ENCODE peak calls at places on chromosomes 11 and 22, in four cellular contexts. K, Y, S and L are unnamed samples.

GRCh38 chr11:65432686-65433582 is 10.3 kb downstream of the NEAT1 start:
- DNase-seq in K (no peak), Y (no peak), S (peak), L (peak)

GRCh38 chr22:46734830-46735453 is 3.1 kb downstream of the CERK start:
- DNase-seq in K (no peak), Y (no peak), S (no peak), L (peak)

GRCh38 chr22:20531404-20532181 is 24.2 kb downstream of the MED15 start:
- DNase-seq in K (no peak), Y (no peak), S (peak), L (no peak)

GRCh38 chr11:112526699-112527410 is 266.2 kb upstream of the PLET1 start:
- DNase-seq in K (no peak), Y (no peak), S (no peak), L (no peak)

GRCh38 chr11:105598371-105598770 is 11.5 kb upstream of the GRIA4 start:
- DNase-seq in K (no peak), Y (no peak), S (no peak), L (no peak)

GRCh38 chr22:33526434-33527107 is 393.7 kb downstream of the LARGE1 start:
- DNase-seq in K (no peak), Y (no peak), S (no peak), L (no peak)

GRCh38 chr11:12060385-12060980 is 49.9 kb upstream of the MICAL2 start:
- DNase-seq in K (no peak), Y (no peak), S (no peak), L (no peak)

GRCh38 chr22:37228106-37229011 is 15.7 kb downstream of the RAC2 start:
- DNase-seq in K (no peak), Y (no peak), S (peak), L (no peak)

GRCh38 chr11:109707411-109707810 is 285.4 kb downstream of the C11orf87 start:
- DNase-seq in K (no peak), Y (no peak), S (no peak), L (no peak)

GRCh38 chr11:29482510-29482909 is 534.3 kb downstream of the KCNA4 start:
- DNase-seq in K (no peak), Y (no peak), S (no peak), L (no peak)

GRCh38 chr11:1230456-1231395 is 7.9 kb downstream of the MUC5B start:
- DNase-seq in K (no peak), Y (no peak), S (no peak), L (no peak)

GRCh38 chr22:31821572-31821971 is 67.8 kb downstream of the DEPDC5 start:
- DNase-seq in K (no peak), Y (no peak), S (no peak), L (no peak)

GRCh38 chr11:16217631-16218030 is 138.7 kb downstream of the SOX6 start:
- DNase-seq in K (no peak), Y (no peak), S (peak), L (no peak)

GRCh38 chr22:20380486-20380885 is 13.5 kb upstream of the ZNF74 start:
- DNase-seq in K (no peak), Y (no peak), S (no peak), L (no peak)

GRCh38 chr11:122207505-122207904 is 91.5 kb upstream of the BLID start:
- DNase-seq in K (no peak), Y (no peak), S (peak), L (no peak)

GRCh38 chr11:19244084-19244483 is 3.3 kb upstream of the E2F8 start:
- DNase-seq in K (no peak), Y (no peak), S (no peak), L (no peak)

GRCh38 chr11:96134622-96135021 is 208.4 kb downstream of the MAML2 start:
- DNase-seq in K (no peak), Y (no peak), S (peak), L (no peak)

GRCh38 chr11:60912851-60913550 is 957 bp upstream of the TMEM109 start:
- DNase-seq in K (no peak), Y (no peak), S (no peak), L (no peak)

GRCh38 chr11:119521551-119521950 is 98.6 kb upstream of the THY1 start:
- DNase-seq in K (no peak), Y (no peak), S (no peak), L (no peak)

GRCh38 chr11:70604630-70605520 is 206.5 kb downstream of the CTTN start:
- DNase-seq in K (no peak), Y (no peak), S (no peak), L (no peak)

GRCh38 chr11:61578819-61579218 is 2.1 kb downstream of the SYT7 start:
- DNase-seq in K (no peak), Y (no peak), S (no peak), L (no peak)

GRCh38 chr11:2314525-2315394 is 12.9 kb downstream of the TSPAN32 start:
- DNase-seq in K (no peak), Y (no peak), S (peak), L (no peak)

GRCh38 chr11:117369521-117369920 is 41.9 kb downstream of the CEP164 start:
- DNase-seq in K (no peak), Y (no peak), S (no peak), L (no peak)

GRCh38 chr11:128733440-128734115 is 39.7 kb downstream of the FLI1 start:
- DNase-seq in K (peak), Y (no peak), S (peak), L (peak)

GRCh38 chr11:27087425-27087824 is 46.8 kb downstream of the BBOX1 start:
- DNase-seq in K (no peak), Y (no peak), S (peak), L (no peak)

GRCh38 chr11:75462117-75462653 is 29.2 kb upstream of the KLHL35 start:
- DNase-seq in K (peak), Y (no peak), S (no peak), L (no peak)

GRCh38 chr11:9717040-9717357 is 53.1 kb downstream of the SWAP70 start:
- DNase-seq in K (no peak), Y (no peak), S (no peak), L (no peak)

GRCh38 chr11:14203392-14203791 is 155.6 kb downstream of the RRAS2 start:
- DNase-seq in K (no peak), Y (no peak), S (no peak), L (no peak)

GRCh38 chr22:38240734-38241252 is 32.0 kb downstream of the TMEM184B start:
- DNase-seq in K (peak), Y (no peak), S (peak), L (no peak)

GRCh38 chr11:76801736-76802135 is 18.6 kb downstream of the TSKU start:
- DNase-seq in K (no peak), Y (no peak), S (peak), L (no peak)